ENCODE peak calls at places on chromosomes 6 and 20, in six cellular contexts. One of them, this sample, is unnamed.

GRCh38 chr6:113953346-113953745 is 17.6 kb downstream of the HDAC2 start:
- DNase-seq in NCI-H1092: no peak
- DNase-seq in activated CD4-positive, CD25-positive, alpha-beta regulatory T cell: no peak
- DNase-seq in GM18507: no peak
- DNase-seq in glomerular endothelial cell: no peak
- DNase-seq in H54: no peak
- DNase-seq in this sample: no peak

GRCh38 chr6:157068691-157069228 is 254.6 kb downstream of the TMEM242 start:
- DNase-seq in NCI-H1092: no peak
- DNase-seq in activated CD4-positive, CD25-positive, alpha-beta regulatory T cell: no peak
- DNase-seq in GM18507: peak
- DNase-seq in glomerular endothelial cell: no peak
- DNase-seq in H54: no peak
- DNase-seq in this sample: no peak

GRCh38 chr6:130932438-130932837 is 105.2 kb downstream of the SMLR1 start:
- DNase-seq in NCI-H1092: no peak
- DNase-seq in activated CD4-positive, CD25-positive, alpha-beta regulatory T cell: no peak
- DNase-seq in GM18507: no peak
- DNase-seq in glomerular endothelial cell: no peak
- DNase-seq in H54: no peak
- DNase-seq in this sample: no peak

GRCh38 chr6:3741477-3741871 is 10.0 kb downstream of the PXDC1 start:
- DNase-seq in NCI-H1092: no peak
- DNase-seq in activated CD4-positive, CD25-positive, alpha-beta regulatory T cell: no peak
- DNase-seq in GM18507: no peak
- DNase-seq in glomerular endothelial cell: no peak
- DNase-seq in H54: no peak
- DNase-seq in this sample: no peak

GRCh38 chr20:37396520-37397075 is 50.7 kb downstream of the SRC start:
- DNase-seq in NCI-H1092: peak
- DNase-seq in activated CD4-positive, CD25-positive, alpha-beta regulatory T cell: no peak
- DNase-seq in GM18507: no peak
- DNase-seq in glomerular endothelial cell: no peak
- DNase-seq in H54: no peak
- DNase-seq in this sample: no peak

GRCh38 chr6:134637282-134637681 is 312.6 kb downstream of the ALDH8A1 start:
- DNase-seq in NCI-H1092: no peak
- DNase-seq in activated CD4-positive, CD25-positive, alpha-beta regulatory T cell: no peak
- DNase-seq in GM18507: no peak
- DNase-seq in glomerular endothelial cell: no peak
- DNase-seq in H54: no peak
- DNase-seq in this sample: no peak

GRCh38 chr20:31661625-31662371 is 24.1 kb downstream of the COX4I2 start:
- DNase-seq in NCI-H1092: peak
- DNase-seq in activated CD4-positive, CD25-positive, alpha-beta regulatory T cell: peak
- DNase-seq in GM18507: peak
- DNase-seq in glomerular endothelial cell: no peak
- DNase-seq in H54: peak
- DNase-seq in this sample: peak

GRCh38 chr20:8673116-8673515 is 395.8 kb upstream of the PLCB4 start:
- DNase-seq in NCI-H1092: no peak
- DNase-seq in activated CD4-positive, CD25-positive, alpha-beta regulatory T cell: no peak
- DNase-seq in GM18507: no peak
- DNase-seq in glomerular endothelial cell: no peak
- DNase-seq in H54: no peak
- DNase-seq in this sample: no peak

GRCh38 chr6:136092897-136093296 is 157.2 kb downstream of the MTFR2 start:
- DNase-seq in NCI-H1092: no peak
- DNase-seq in activated CD4-positive, CD25-positive, alpha-beta regulatory T cell: no peak
- DNase-seq in GM18507: no peak
- DNase-seq in glomerular endothelial cell: no peak
- DNase-seq in H54: no peak
- DNase-seq in this sample: no peak

GRCh38 chr6:16505711-16506362 is 255.4 kb downstream of the ATXN1 start:
- DNase-seq in NCI-H1092: no peak
- DNase-seq in activated CD4-positive, CD25-positive, alpha-beta regulatory T cell: no peak
- DNase-seq in GM18507: no peak
- DNase-seq in glomerular endothelial cell: no peak
- DNase-seq in H54: no peak
- DNase-seq in this sample: no peak

GRCh38 chr20:10115021-10115420 is 80.2 kb downstream of the ANKEF1 start:
- DNase-seq in NCI-H1092: no peak
- DNase-seq in activated CD4-positive, CD25-positive, alpha-beta regulatory T cell: no peak
- DNase-seq in GM18507: no peak
- DNase-seq in glomerular endothelial cell: no peak
- DNase-seq in H54: peak
- DNase-seq in this sample: no peak

GRCh38 chr20:37309941-37310590 is 20.6 kb downstream of the MANBAL start:
- DNase-seq in NCI-H1092: no peak
- DNase-seq in activated CD4-positive, CD25-positive, alpha-beta regulatory T cell: no peak
- DNase-seq in GM18507: no peak
- DNase-seq in glomerular endothelial cell: no peak
- DNase-seq in H54: no peak
- DNase-seq in this sample: no peak

GRCh38 chr6:33116417-33116816 is 40.6 kb downstream of the HLA-DPB1 start:
- DNase-seq in NCI-H1092: no peak
- DNase-seq in activated CD4-positive, CD25-positive, alpha-beta regulatory T cell: no peak
- DNase-seq in GM18507: no peak
- DNase-seq in glomerular endothelial cell: no peak
- DNase-seq in H54: no peak
- DNase-seq in this sample: no peak

GRCh38 chr6:132466952-132467351 is 46.0 kb downstream of the STX7 start:
- DNase-seq in NCI-H1092: no peak
- DNase-seq in activated CD4-positive, CD25-positive, alpha-beta regulatory T cell: no peak
- DNase-seq in GM18507: no peak
- DNase-seq in glomerular endothelial cell: no peak
- DNase-seq in H54: no peak
- DNase-seq in this sample: no peak

GRCh38 chr6:157822221-157823000 is 635 bp upstream of the SNX9 start:
- DNase-seq in NCI-H1092: no peak
- DNase-seq in activated CD4-positive, CD25-positive, alpha-beta regulatory T cell: no peak
- DNase-seq in GM18507: no peak
- DNase-seq in glomerular endothelial cell: no peak
- DNase-seq in H54: no peak
- DNase-seq in this sample: no peak

GRCh38 chr6:37177083-37177949 is 7.4 kb downstream of the PIM1 start:
- DNase-seq in NCI-H1092: no peak
- DNase-seq in activated CD4-positive, CD25-positive, alpha-beta regulatory T cell: no peak
- DNase-seq in GM18507: no peak
- DNase-seq in glomerular endothelial cell: no peak
- DNase-seq in H54: no peak
- DNase-seq in this sample: no peak

GRCh38 chr6:142756215-142756630 is 188.8 kb downstream of the HIVEP2 start:
- DNase-seq in NCI-H1092: no peak
- DNase-seq in activated CD4-positive, CD25-positive, alpha-beta regulatory T cell: no peak
- DNase-seq in GM18507: no peak
- DNase-seq in glomerular endothelial cell: no peak
- DNase-seq in H54: peak
- DNase-seq in this sample: no peak

GRCh38 chr6:108621117-108621516 is 60.4 kb downstream of the FOXO3 start:
- DNase-seq in NCI-H1092: no peak
- DNase-seq in activated CD4-positive, CD25-positive, alpha-beta regulatory T cell: no peak
- DNase-seq in GM18507: no peak
- DNase-seq in glomerular endothelial cell: no peak
- DNase-seq in H54: peak
- DNase-seq in this sample: peak

GRCh38 chr6:85458782-85459181 is 8.9 kb downstream of the NT5E start:
- DNase-seq in NCI-H1092: no peak
- DNase-seq in activated CD4-positive, CD25-positive, alpha-beta regulatory T cell: no peak
- DNase-seq in GM18507: no peak
- DNase-seq in glomerular endothelial cell: no peak
- DNase-seq in H54: no peak
- DNase-seq in this sample: no peak

GRCh38 chr6:71888720-71889340 is 2.5 kb downstream of the RIMS1 start:
- DNase-seq in NCI-H1092: no peak
- DNase-seq in activated CD4-positive, CD25-positive, alpha-beta regulatory T cell: no peak
- DNase-seq in GM18507: no peak
- DNase-seq in glomerular endothelial cell: no peak
- DNase-seq in H54: no peak
- DNase-seq in this sample: no peak

GRCh38 chr6:52420668-52421358 is 671 bp downstream of the EFHC1 start:
- DNase-seq in NCI-H1092: no peak
- DNase-seq in activated CD4-positive, CD25-positive, alpha-beta regulatory T cell: no peak
- DNase-seq in GM18507: no peak
- DNase-seq in glomerular endothelial cell: no peak
- DNase-seq in H54: no peak
- DNase-seq in this sample: no peak

GRCh38 chr6:2792330-2792729 is 27.1 kb downstream of the WRNIP1 start:
- DNase-seq in NCI-H1092: no peak
- DNase-seq in activated CD4-positive, CD25-positive, alpha-beta regulatory T cell: no peak
- DNase-seq in GM18507: no peak
- DNase-seq in glomerular endothelial cell: no peak
- DNase-seq in H54: no peak
- DNase-seq in this sample: no peak

GRCh38 chr6:56551409-56552120 is 91.1 kb downstream of the DST start:
- DNase-seq in NCI-H1092: no peak
- DNase-seq in activated CD4-positive, CD25-positive, alpha-beta regulatory T cell: no peak
- DNase-seq in GM18507: no peak
- DNase-seq in glomerular endothelial cell: no peak
- DNase-seq in H54: no peak
- DNase-seq in this sample: no peak

GRCh38 chr20:18719426-18719825 is 94.2 kb upstream of the SCP2D1 start:
- DNase-seq in NCI-H1092: no peak
- DNase-seq in activated CD4-positive, CD25-positive, alpha-beta regulatory T cell: no peak
- DNase-seq in GM18507: no peak
- DNase-seq in glomerular endothelial cell: no peak
- DNase-seq in H54: no peak
- DNase-seq in this sample: no peak

GRCh38 chr6:134480593-134480992 is 162.7 kb upstream of the SGK1 start:
- DNase-seq in NCI-H1092: no peak
- DNase-seq in activated CD4-positive, CD25-positive, alpha-beta regulatory T cell: no peak
- DNase-seq in GM18507: no peak
- DNase-seq in glomerular endothelial cell: no peak
- DNase-seq in H54: no peak
- DNase-seq in this sample: no peak

GRCh38 chr20:35369804-35370203 is 42.0 kb downstream of the UQCC1 start:
- DNase-seq in NCI-H1092: no peak
- DNase-seq in activated CD4-positive, CD25-positive, alpha-beta regulatory T cell: no peak
- DNase-seq in GM18507: no peak
- DNase-seq in glomerular endothelial cell: no peak
- DNase-seq in H54: peak
- DNase-seq in this sample: no peak

GRCh38 chr6:3912366-3913076 is 63.3 kb downstream of the FAM50B start:
- DNase-seq in NCI-H1092: no peak
- DNase-seq in activated CD4-positive, CD25-positive, alpha-beta regulatory T cell: no peak
- DNase-seq in GM18507: no peak
- DNase-seq in glomerular endothelial cell: no peak
- DNase-seq in H54: no peak
- DNase-seq in this sample: no peak

GRCh38 chr6:150269857-150270223 is 99.0 kb upstream of the IYD start:
- DNase-seq in NCI-H1092: no peak
- DNase-seq in activated CD4-positive, CD25-positive, alpha-beta regulatory T cell: no peak
- DNase-seq in GM18507: no peak
- DNase-seq in glomerular endothelial cell: no peak
- DNase-seq in H54: peak
- DNase-seq in this sample: no peak

GRCh38 chr6:75952132-75952531 is 120.3 kb downstream of the IMPG1 start:
- DNase-seq in NCI-H1092: no peak
- DNase-seq in activated CD4-positive, CD25-positive, alpha-beta regulatory T cell: no peak
- DNase-seq in GM18507: no peak
- DNase-seq in glomerular endothelial cell: no peak
- DNase-seq in H54: no peak
- DNase-seq in this sample: no peak

GRCh38 chr20:51578145-51578459 is 35.6 kb upstream of the NFATC2 start:
- DNase-seq in NCI-H1092: no peak
- DNase-seq in activated CD4-positive, CD25-positive, alpha-beta regulatory T cell: no peak
- DNase-seq in GM18507: no peak
- DNase-seq in glomerular endothelial cell: no peak
- DNase-seq in H54: no peak
- DNase-seq in this sample: no peak

This sample was measured in Panc1.